ENCODE peak calls at places on chromosomes 4 and X, in ten cellular contexts. D, O, E, R, U, B, S, K, Q and N are unnamed samples.
A peak's percentile ranks its signal among the peaks of the same experiment; 100 is the strongest.

GRCh38 chr4:82201303-82201702 is 172.5 kb downstream of the HNRNPD start:
- DNase-seq in U (no peak), R (no peak), D (no peak), K (no peak), Q (peak; percentile 80), S (no peak), B (peak; percentile 29), E (no peak), O (no peak), N (no peak)

GRCh38 chrX:73963682-73964081 is 340.3 kb upstream of the ZCCHC13 start:
- DNase-seq in Q (no peak), D (no peak), O (no peak), B (no peak), R (no peak), E (no peak), S (no peak), K (no peak), U (no peak), N (no peak)

GRCh38 chr4:70306101-70306500 is 28.7 kb upstream of the CABS1 start:
- DNase-seq in D (no peak), E (no peak), K (peak; percentile 63), Q (no peak), B (no peak), R (no peak), U (no peak), S (no peak), O (no peak), N (no peak)

GRCh38 chrX:70454441-70455365 is 10.1 kb downstream of the DLG3 start:
- DNase-seq in U (peak; percentile 57), S (peak; percentile 78), O (peak; percentile 97), E (peak; percentile 87), B (peak; percentile 67), K (peak; percentile 93), D (peak; percentile 73), Q (peak; percentile 88), R (peak; percentile 75), N (no peak)

GRCh38 chrX:151901821-151902220 is 10.9 kb upstream of the MAGEA4 start:
- DNase-seq in K (no peak), S (no peak), U (no peak), D (no peak), R (no peak), B (no peak), E (no peak), Q (no peak), O (peak; percentile 21), N (no peak)

GRCh38 chrX:99398578-99398977 is 1011.5 kb downstream of the PCDH19 start:
- DNase-seq in D (no peak), B (no peak), O (no peak), U (no peak), E (no peak), K (no peak), R (no peak), Q (no peak), S (no peak), N (no peak)

GRCh38 chr4:89171176-89171575 is 59.8 kb downstream of the TIGD2 start:
- DNase-seq in B (no peak), U (no peak), O (no peak), Q (no peak), R (no peak), K (no peak), E (no peak), S (no peak), D (no peak), N (no peak)

GRCh38 chr4:1842339-1842895 is 13.5 kb downstream of the LETM1 start:
- DNase-seq in O (no peak), S (no peak), Q (no peak), K (no peak), D (no peak), U (no peak), B (no peak), R (no peak), E (peak; percentile 33), N (no peak)

GRCh38 chr4:163048447-163048846 is 118.2 kb downstream of the NAF1 start:
- DNase-seq in D (peak; percentile 19), K (peak; percentile 20), Q (peak; percentile 46), R (peak; percentile 37), E (peak; percentile 44), U (peak; percentile 58), S (no peak), O (peak; percentile 63), B (peak; percentile 10), N (no peak)

GRCh38 chr4:137367608-137368007 is 164.7 kb downstream of the PCDH18 start:
- DNase-seq in E (no peak), D (no peak), Q (no peak), B (peak; percentile 25), U (peak; percentile 89), S (no peak), R (no peak), K (no peak), O (no peak), N (no peak)